ENCODE peak calls at places on chromosomes 3 and 15, in eight cellular contexts. C is foreskin fibroblast, E is heart left ventricle, S is stomach, W is cardiac fibroblast, L is BE2C, Y is lower lobe of right lung, F is upper lobe of right lung. Z is an unnamed sample.

GRCh38 chr15:98692213-98692612 is 43.9 kb downstream of the IGF1R start:
- DNase-seq in L (no peak), Y (no peak), F (no peak), S (no peak), C (no peak), E (no peak), W (no peak), Z (no peak)

GRCh38 chr15:91098451-91098850 is 1.6 kb upstream of the SV2B start:
- DNase-seq in F (no peak), Y (no peak), W (no peak), S (no peak), E (no peak), C (no peak), L (no peak), Z (no peak)

GRCh38 chr3:168040624-168041208 is 55.0 kb downstream of the GOLIM4 start:
- DNase-seq in S (no peak), C (peak), F (no peak), E (no peak), W (peak), L (peak), Y (no peak), Z (peak)

GRCh38 chr15:35630570-35630969 is 84.6 kb upstream of the DPH6 start:
- DNase-seq in W (peak), E (no peak), F (no peak), L (no peak), Y (no peak), S (no peak), C (no peak), Z (peak)

GRCh38 chr3:119293761-119294401 is at the start of gene ARHGAP31:
- DNase-seq in Y (peak), F (peak), S (peak), W (peak), C (peak), L (peak), E (peak), Z (peak)

GRCh38 chr15:81633889-81634288 is 259.9 kb upstream of the TMC3 start:
- DNase-seq in C (no peak), F (no peak), L (no peak), E (no peak), W (no peak), Y (no peak), S (no peak), Z (no peak)

GRCh38 chr15:22979069-22979698 is 984 bp downstream of the CYFIP1 start:
- DNase-seq in S (peak), F (peak), L (peak), C (no peak), E (peak), Y (peak), W (peak), Z (peak)

GRCh38 chr15:63156086-63156707 is 1.1 kb downstream of the RPS27L start:
- DNase-seq in C (no peak), Y (no peak), S (no peak), W (no peak), E (no peak), F (no peak), L (no peak), Z (no peak)

GRCh38 chr3:47412842-47413520 is 32.2 kb downstream of the PTPN23 start:
- DNase-seq in S (no peak), F (no peak), W (no peak), L (no peak), Y (no peak), E (no peak), C (no peak), Z (no peak)

GRCh38 chr3:141271279-141272033 is 39.8 kb downstream of the PXYLP1 start:
- DNase-seq in F (no peak), E (no peak), Y (no peak), S (no peak), L (no peak), W (no peak), C (no peak), Z (no peak)

GRCh38 chr15:57171414-57171813 is 204.9 kb upstream of the CGNL1 start:
- DNase-seq in F (no peak), S (no peak), E (no peak), Y (no peak), C (no peak), W (no peak), L (no peak), Z (peak)

GRCh38 chr3:186221733-186222378 is 113.0 kb upstream of the ETV5 start:
- DNase-seq in S (no peak), F (no peak), Y (no peak), C (no peak), E (no peak), W (no peak), L (no peak), Z (no peak)

GRCh38 chr3:16048435-16049318 is 125.8 kb upstream of the GALNT15 start:
- DNase-seq in E (no peak), Y (no peak), S (peak), C (peak), L (peak), W (peak), F (no peak), Z (peak)

GRCh38 chr3:3196148-3196861 is 16.8 kb upstream of the CRBN start:
- DNase-seq in Y (no peak), L (peak), F (no peak), E (no peak), W (peak), S (no peak), C (no peak), Z (no peak)

GRCh38 chr3:4761759-4762158 is 217.5 kb upstream of the BHLHE40 start:
- DNase-seq in C (no peak), F (no peak), L (no peak), E (no peak), Y (no peak), W (no peak), S (no peak), Z (no peak)

GRCh38 chr3:4757949-4758855 is 221.0 kb upstream of the BHLHE40 start:
- DNase-seq in E (no peak), W (no peak), S (no peak), C (no peak), F (no peak), L (no peak), Y (no peak), Z (no peak)

GRCh38 chr3:4757056-4757948 is 221.9 kb upstream of the BHLHE40 start:
- DNase-seq in W (no peak), L (no peak), S (peak), E (no peak), C (no peak), F (no peak), Y (no peak), Z (no peak)

GRCh38 chr3:4759689-4760312 is 219.4 kb upstream of the BHLHE40 start:
- DNase-seq in L (peak), Y (no peak), E (no peak), W (no peak), S (no peak), C (no peak), F (no peak), Z (no peak)

GRCh38 chr3:4758957-4759656 is 220.1 kb upstream of the BHLHE40 start:
- DNase-seq in F (no peak), L (no peak), E (no peak), C (no peak), S (no peak), W (no peak), Y (no peak), Z (no peak)
- TF ChIP-seq CTCF in F (no peak), L (no peak), E (no peak), C (no peak), S (no peak), W (no peak), Y (no peak), Z (no peak)

GRCh38 chr3:58241321-58242044 is 3.9 kb downstream of the ABHD6 start:
- DNase-seq in Y (no peak), F (no peak), C (no peak), L (no peak), E (no peak), S (no peak), W (no peak), Z (no peak)
- H3K4me3 ChIP-seq in Y (no peak), F (no peak), C (no peak), L (no peak), E (no peak), S (no peak), W (no peak), Z (no peak)

GRCh38 chr3:95731753-95732152 is 1082.6 kb upstream of the EPHA6 start:
- DNase-seq in Y (no peak), W (no peak), F (no peak), S (no peak), L (no peak), E (no peak), C (no peak), Z (no peak)

GRCh38 chr3:95721938-95722337 is 1092.5 kb upstream of the EPHA6 start:
- DNase-seq in W (no peak), L (no peak), Y (no peak), C (no peak), S (no peak), E (no peak), F (no peak), Z (no peak)

DNA sequence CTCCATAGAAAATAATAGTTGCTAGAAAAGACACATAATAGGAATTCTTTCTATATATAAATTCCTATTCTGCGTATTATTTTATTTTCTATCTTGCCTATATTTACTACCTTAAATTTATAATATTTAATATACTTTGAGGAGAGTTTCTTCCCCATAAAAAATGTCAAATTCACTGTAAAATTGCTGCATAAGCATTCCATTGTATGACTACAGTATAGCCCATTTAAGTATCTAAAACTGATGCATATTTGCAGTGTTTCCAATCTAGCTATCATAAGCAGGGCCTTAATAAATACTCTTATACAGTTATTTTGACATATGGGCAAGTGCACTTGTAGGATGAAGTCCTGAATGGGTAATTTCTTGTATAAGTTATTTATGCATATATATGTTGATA is 1088.6 kb upstream of the EPHA6 start:
- DNase-seq in E (no peak), F (no peak), W (no peak), C (no peak), S (no peak), Y (no peak), L (no peak), Z (no peak)
- TF ChIP-seq CTCF in E (no peak), F (no peak), W (no peak), C (no peak), S (no peak), Y (no peak), L (no peak), Z (no peak)

DNA sequence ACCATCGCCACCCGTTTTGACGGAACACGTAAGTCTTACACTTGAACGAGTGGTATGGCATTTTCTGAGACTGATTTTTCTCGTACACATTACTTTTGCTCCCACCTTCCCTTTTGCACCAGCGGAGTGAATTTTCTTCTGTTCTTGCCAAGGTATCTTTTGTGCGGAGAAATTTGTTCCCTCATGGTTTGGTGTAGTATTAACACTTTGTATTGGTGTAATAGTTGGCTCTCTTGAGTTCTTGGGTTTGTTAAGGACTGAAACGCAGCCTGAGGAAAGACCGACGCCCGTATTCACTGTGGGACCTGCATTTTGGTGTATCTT is 420 bp downstream of the KCNH8 start:
- DNase-seq in S (no peak), F (no peak), E (no peak), W (no peak), C (no peak), L (no peak), Y (no peak), Z (no peak)
- H3K4me3 ChIP-seq in S (peak), F (no peak), E (no peak), W (no peak), C (no peak), L (peak), Y (peak), Z (no peak)

GRCh38 chr15:66685638-66686150 is 16.3 kb upstream of the SMAD6 start:
- DNase-seq in W (no peak), S (no peak), E (no peak), L (no peak), F (no peak), C (no peak), Y (no peak), Z (no peak)
- TF ChIP-seq CTCF in W (peak), S (no peak), E (peak), L (peak), F (peak), C (peak), Y (no peak), Z (peak)

GRCh38 chr3:143124683-143125520 is 5.3 kb downstream of the CHST2 start:
- DNase-seq in S (no peak), C (no peak), Y (no peak), L (no peak), F (no peak), W (peak), E (no peak), Z (no peak)

GRCh38 chr3:143122608-143123352 is 3.2 kb downstream of the CHST2 start:
- DNase-seq in C (no peak), L (no peak), F (no peak), S (no peak), Y (no peak), E (no peak), W (no peak), Z (no peak)

GRCh38 chr3:143122089-143122430 is 2.5 kb downstream of the CHST2 start:
- DNase-seq in F (no peak), E (peak), C (no peak), W (no peak), S (no peak), Y (no peak), L (no peak), Z (no peak)

GRCh38 chr3:143121240-143122088 is 1.9 kb downstream of the CHST2 start:
- DNase-seq in C (peak), E (peak), S (peak), Y (peak), L (peak), F (peak), W (peak), Z (peak)

GRCh38 chr3:143123353-143123974 is 3.9 kb downstream of the CHST2 start:
- DNase-seq in E (no peak), W (no peak), F (no peak), S (no peak), C (no peak), Y (no peak), L (no peak), Z (no peak)
- H3K4me3 ChIP-seq in E (no peak), W (no peak), F (no peak), S (no peak), C (no peak), Y (peak), L (no peak), Z (no peak)

DNA sequence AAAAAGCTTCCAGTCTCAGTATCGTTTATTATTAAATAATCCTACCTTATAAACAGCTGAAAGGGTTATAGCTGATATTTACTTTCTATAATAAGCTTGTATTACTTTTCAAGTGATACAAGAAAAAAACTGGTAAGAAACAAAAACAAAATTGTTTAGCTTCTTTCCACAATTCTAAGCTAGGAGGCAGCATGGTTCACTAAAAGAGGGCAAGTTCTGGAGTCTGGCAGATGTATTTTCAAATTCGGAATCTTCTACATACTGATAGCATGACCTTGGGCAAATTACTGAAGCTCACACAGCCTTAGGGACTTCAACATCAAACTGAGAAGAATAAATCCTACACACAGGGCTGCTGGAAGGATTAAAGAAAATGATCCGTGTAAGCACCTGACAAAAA is 15.4 kb downstream of the C15orf62 start:
- DNase-seq in F (no peak), S (no peak), Y (no peak), C (no peak), L (no peak), E (no peak), W (no peak), Z (no peak)
- TF ChIP-seq CTCF in F (no peak), S (no peak), Y (no peak), C (no peak), L (no peak), E (no peak), W (no peak), Z (no peak)

Z was measured in AG10803.